ENCODE peak calls at places on chromosome 7, in four cellular contexts. Z, V, M and H are unnamed samples.
A peak's percentile ranks its signal among the peaks of the same experiment; 100 is the strongest.

GRCh38 chr7:17665029-17665428 is 275.3 kb downstream of the SNX13 start:
- DNase-seq in M (no peak), Z (no peak), V (no peak), H (no peak)

GRCh38 chr7:94264756-94265155 is 129.9 kb upstream of the COL1A2 start:
- DNase-seq in Z (no peak), M (no peak), V (no peak), H (no peak)

GRCh38 chr7:107966701-107967100 is 36.3 kb downstream of the LAMB1 start:
- DNase-seq in M (peak; percentile 20), Z (peak; percentile 85), V (peak; percentile 61), H (peak; percentile 94)

GRCh38 chr7:94100723-94101345 is 96.7 kb upstream of the BET1 start:
- DNase-seq in Z (no peak), V (no peak), M (no peak), H (no peak)

GRCh38 chr7:40306596-40306995 is 171.8 kb downstream of the SUGCT start:
- DNase-seq in Z (peak; percentile 62), V (no peak), M (no peak), H (no peak)

GRCh38 chr7:158022601-158023000 is 565.0 kb downstream of the PTPRN2 start:
- DNase-seq in M (no peak), Z (no peak), V (no peak), H (no peak)

GRCh38 chr7:103857435-103857834 is 132.0 kb downstream of the RELN start:
- DNase-seq in M (no peak), Z (no peak), V (peak; percentile 47), H (no peak)

GRCh38 chr7:20172736-20173334 is 44.3 kb downstream of the MACC1 start:
- DNase-seq in M (peak; percentile 52), Z (peak; percentile 40), V (peak; percentile 85), H (peak; percentile 50)

GRCh38 chr7:120060283-120060682 is 212.7 kb upstream of the KCND2 start:
- DNase-seq in Z (peak; percentile 59), M (no peak), V (no peak), H (no peak)

GRCh38 chr7:29115753-29116152 is 30.6 kb downstream of the CPVL start:
- DNase-seq in Z (no peak), V (no peak), M (no peak), H (peak; percentile 66)

GRCh38 chr7:79528421-79528820 is 75.0 kb upstream of the MAGI2 start:
- DNase-seq in V (no peak), Z (no peak), M (no peak), H (no peak)

GRCh38 chr7:94111009-94111408 is 106.9 kb upstream of the BET1 start:
- DNase-seq in V (no peak), M (no peak), Z (no peak), H (no peak)

GRCh38 chr7:40315277-40315676 is 180.5 kb downstream of the SUGCT start:
- DNase-seq in Z (peak; percentile 34), V (no peak), M (no peak), H (no peak)

GRCh38 chr7:86904949-86905834 is 154.3 kb downstream of the ELAPOR2 start:
- DNase-seq in V (no peak), Z (peak; percentile 10), M (peak; percentile 18), H (no peak)

GRCh38 chr7:98357751-98358161 is 43.1 kb downstream of the BAIAP2L1 start:
- DNase-seq in V (no peak), Z (peak; percentile 24), M (no peak), H (peak; percentile 80)

GRCh38 chr7:1889091-1889490 is 219.0 kb downstream of the ELFN1 start:
- DNase-seq in Z (no peak), V (no peak), M (no peak), H (no peak)

GRCh38 chr7:26620352-26620751 is 244.0 kb downstream of the SKAP2 start:
- DNase-seq in M (no peak), V (peak; percentile 78), Z (no peak), H (peak; percentile 71)

GRCh38 chr7:141513720-141514119 is 37.5 kb upstream of the AGK start:
- DNase-seq in V (no peak), M (no peak), Z (no peak), H (no peak)

GRCh38 chr7:141511370-141512335 is 39.6 kb upstream of the AGK start:
- DNase-seq in V (peak; percentile 62), Z (no peak), M (no peak), H (no peak)

GRCh38 chr7:141512597-141512996 is 38.6 kb upstream of the AGK start:
- DNase-seq in V (no peak), M (no peak), Z (no peak), H (no peak)
- H2AFZ ChIP-seq in V (no peak overlapping the region), M (no peak overlapping the region), Z (no peak overlapping the region), H (no peak overlapping the region)

GRCh38 chr7:105016083-105017075 is 2.4 kb downstream of the KMT2E start:
- DNase-seq in V (no peak), M (no peak), Z (peak; percentile 65), H (peak; percentile 53)

GRCh38 chr7:105013818-105014724 is at the start of gene KMT2E:
- DNase-seq in Z (peak; percentile 77), M (peak; percentile 86), V (peak; percentile 88), H (peak; percentile 91)

GRCh38 chr7:105015631-105015965 is 1.6 kb downstream of the KMT2E start:
- DNase-seq in Z (peak; percentile 41), M (no peak), V (no peak), H (no peak)

GRCh38 chr7:105013283-105013817 is 655 bp upstream of the KMT2E start:
- DNase-seq in V (peak; percentile 89), Z (peak; percentile 93), M (peak; percentile 94), H (peak; percentile 88)

GRCh38 chr7:105014725-105015630 is 973 bp downstream of the KMT2E start:
- DNase-seq in M (peak; percentile 51), Z (peak; percentile 34), V (peak; percentile 48), H (no peak)
- H3K23ac ChIP-seq in M (no peak overlapping the region), Z (peak overlapping the region; percentile 97), V (no peak overlapping the region), H (no peak overlapping the region)

DNA sequence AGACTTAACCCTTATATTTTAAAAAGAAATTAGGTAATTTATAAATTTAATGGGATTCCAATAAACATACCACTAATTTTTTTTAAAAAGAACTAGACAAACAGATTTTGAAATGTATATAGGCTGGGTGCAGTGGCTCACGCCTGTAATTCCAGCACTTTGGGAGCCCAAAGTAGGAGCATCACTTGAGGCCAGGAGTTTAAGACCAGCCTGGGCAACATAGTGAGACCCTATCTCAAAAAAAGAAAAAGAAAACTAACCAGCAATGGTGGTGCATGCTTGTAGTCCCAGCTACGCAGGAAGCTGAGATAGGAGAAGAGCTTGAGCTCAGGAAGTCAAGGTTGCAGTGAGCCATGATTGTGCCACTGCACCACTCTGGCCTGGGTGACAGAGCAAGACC is 62.7 kb downstream of the EZH2 start:
- DNase-seq in M (no peak), Z (no peak), V (no peak), H (peak; percentile 12)
- H2AK5ac ChIP-seq in M (no peak overlapping the region), Z (no peak overlapping the region), V (no peak overlapping the region), H (no peak overlapping the region)

DNA sequence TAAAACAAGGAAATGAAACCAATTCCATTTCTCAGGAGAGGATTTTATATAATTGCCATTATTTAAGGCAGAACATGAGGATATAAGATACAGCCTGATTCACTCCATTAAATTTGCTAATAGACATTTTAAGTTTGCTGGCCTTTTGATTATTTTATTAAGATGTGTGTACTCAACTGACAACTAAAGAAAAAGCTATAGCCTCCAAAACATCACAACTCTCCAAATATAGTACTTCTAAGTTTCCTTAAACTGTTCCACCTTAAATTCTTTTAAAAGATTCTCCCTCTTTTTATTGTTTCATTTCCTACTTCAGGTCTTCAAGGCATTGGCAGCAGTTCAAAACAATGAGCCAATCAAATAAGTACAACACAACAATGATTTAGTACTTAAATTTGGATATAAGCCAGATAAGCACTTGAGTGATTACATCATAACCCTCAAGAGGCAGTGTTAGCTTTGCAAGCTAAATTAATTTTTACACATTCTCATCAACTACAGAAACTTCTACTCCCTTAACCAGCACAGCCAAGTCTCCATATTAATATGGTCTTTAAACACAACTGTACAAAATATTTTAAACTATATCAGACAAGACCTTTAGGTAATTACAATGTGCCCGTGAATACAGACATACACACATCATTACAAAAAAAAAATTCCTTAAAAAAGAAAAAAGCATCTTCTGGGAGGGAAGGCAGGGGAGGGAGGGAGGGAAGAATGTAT is 121.8 kb downstream of the KMT2C start:
- DNase-seq in M (no peak), V (no peak), Z (peak; percentile 79), H (peak; percentile 22)
- H2AFZ ChIP-seq in M (no peak overlapping the region), V (no peak overlapping the region), Z (no peak overlapping the region), H (no peak overlapping the region)

GRCh38 chr7:127648986-127649385 is 3.0 kb upstream of the SND1 start:
- DNase-seq in Z (no peak), V (no peak), M (no peak), H (no peak)

GRCh38 chr7:127653396-127653795 is 1.4 kb downstream of the SND1 start:
- DNase-seq in V (no peak), Z (no peak), M (no peak), H (no peak)

GRCh38 chr7:127650842-127651555 is 995 bp upstream of the SND1 start:
- DNase-seq in V (peak; percentile 59), Z (peak; percentile 39), M (no peak), H (peak; percentile 72)

GRCh38 chr7:127652333-127653248 is 597 bp downstream of the SND1 start:
- DNase-seq in V (no peak), M (no peak), Z (peak; percentile 62), H (peak; percentile 49)

GRCh38 chr7:127651556-127652332 is at the start of gene SND1:
- DNase-seq in M (peak; percentile 98), Z (peak; percentile 99), V (peak; percentile 100), H (peak; percentile 98)
- H3K23ac ChIP-seq in M (peak within 1 kb of the TSS; percentile 99), Z (peak within 1 kb of the TSS; percentile 97), V (no peak within 1 kb of the TSS), H (no peak within 1 kb of the TSS)

GRCh38 chr7:47542051-47542450 is 39.9 kb downstream of the TNS3 start:
- DNase-seq in M (no peak), V (no peak), Z (no peak), H (no peak)

GRCh38 chr7:47539398-47540052 is 42.4 kb downstream of the TNS3 start:
- DNase-seq in M (no peak), V (no peak), Z (peak; percentile 92), H (no peak)

GRCh38 chr7:47538846-47539311 is 43.0 kb downstream of the TNS3 start:
- DNase-seq in M (no peak), V (no peak), Z (no peak), H (peak; percentile 46)

GRCh38 chr7:47540053-47540386 is 41.9 kb downstream of the TNS3 start:
- DNase-seq in V (no peak), M (no peak), Z (no peak), H (no peak)

DNA sequence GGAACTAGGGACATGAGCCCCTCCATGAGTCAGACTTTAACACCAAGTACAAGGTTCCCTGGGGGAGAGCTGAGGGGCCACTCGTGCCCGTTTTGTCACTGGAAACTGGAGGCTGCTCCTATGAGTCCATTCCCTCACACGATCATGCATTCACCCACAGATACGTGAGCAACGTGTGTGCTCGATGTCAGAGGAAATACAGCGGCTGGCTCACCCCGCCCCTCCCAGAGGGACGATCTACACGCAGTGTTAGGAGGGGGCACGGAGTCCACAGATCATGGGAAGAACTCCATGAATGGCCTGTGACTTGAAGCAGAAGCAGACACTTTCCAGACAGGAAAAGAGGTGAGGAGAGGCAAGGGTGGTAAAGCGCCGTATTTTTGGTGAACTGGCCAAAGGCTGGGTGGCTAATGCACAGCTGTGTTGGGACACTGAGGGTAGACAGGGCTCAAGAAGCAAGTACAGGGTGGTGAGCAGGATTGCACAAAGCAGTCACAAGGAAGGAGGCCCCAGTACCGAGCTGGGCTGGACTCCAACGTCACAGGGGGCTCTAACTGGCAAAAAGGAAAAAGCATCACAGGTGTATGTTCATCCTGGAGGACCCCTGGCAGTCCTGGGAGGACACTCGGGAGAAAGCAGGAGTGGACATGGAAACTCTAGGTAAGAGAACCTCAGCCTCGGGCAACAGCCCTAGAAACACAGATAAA is 41.4 kb downstream of the TNS3 start:
- DNase-seq in Z (no peak), V (no peak), M (no peak), H (no peak)
- H2AK5ac ChIP-seq in Z (peak overlapping the region; percentile 20), V (no peak overlapping the region), M (peak overlapping the region; percentile 39), H (no peak overlapping the region)

GRCh38 chr7:116565981-116566380 is 41.1 kb downstream of the CAV1 start:
- DNase-seq in Z (no peak), M (no peak), V (no peak), H (no peak)
- H2AFZ ChIP-seq in Z (no peak overlapping the region), M (no peak overlapping the region), V (no peak overlapping the region), H (no peak overlapping the region)